ENCODE peak calls at places on chromosome 13, in five cellular contexts. W is ascending aorta, L is A172, J is Right ventricle myocardium superior, T is PC-3. S is an unnamed sample.

GRCh38 chr13:77544365-77544764 is 8.9 kb downstream of the SCEL start:
- DNase-seq in W (no peak), L (no peak), J (peak), T (peak), S (peak)

GRCh38 chr13:110409581-110409992 is 102.5 kb downstream of the COL4A2 start:
- DNase-seq in W (no peak), L (peak), J (no peak), T (peak), S (no peak)

GRCh38 chr13:25927966-25928365 is 123.8 kb downstream of the SHISA2 start:
- DNase-seq in W (no peak), L (no peak), J (no peak), T (no peak), S (no peak)

GRCh38 chr13:112510002-112510780 is 77.8 kb downstream of the TUBGCP3 start:
- DNase-seq in W (no peak), L (peak), J (no peak), T (peak), S (no peak)

GRCh38 chr13:114198556-114198955 is 19.5 kb downstream of the CFAP97D2 start:
- DNase-seq in W (no peak), L (no peak), J (no peak), T (no peak), S (no peak)

GRCh38 chr13:28568286-28568685 is 73.4 kb upstream of the FLT1 start:
- DNase-seq in W (no peak), L (no peak), J (peak), T (no peak), S (peak)

GRCh38 chr13:60986301-60986700 is 429.3 kb downstream of the PCDH20 start:
- DNase-seq in W (no peak), L (no peak), J (no peak), T (no peak), S (no peak)

GRCh38 chr13:99965329-99966000 is 6.1 kb downstream of the ZIC5 start:
- DNase-seq in W (no peak), L (no peak), J (no peak), T (no peak), S (no peak)

GRCh38 chr13:45362939-45363338 is 22.0 kb upstream of the TPT1 start:
- DNase-seq in W (no peak), L (no peak), J (peak), T (no peak), S (no peak)

GRCh38 chr13:33206425-33206824 is 79.1 kb downstream of the STARD13 start:
- DNase-seq in W (no peak), L (no peak), J (no peak), T (peak), S (no peak)

GRCh38 chr13:30737511-30738342 is 2.4 kb downstream of the ALOX5AP start:
- DNase-seq in W (no peak), L (no peak), J (no peak), T (no peak), S (no peak)

GRCh38 chr13:32426191-32426980 is 1.5 kb downstream of the N4BP2L1 start:
- DNase-seq in W (no peak), L (no peak), J (no peak), T (no peak), S (peak)

GRCh38 chr13:75656590-75656989 is 20.5 kb downstream of the LMO7 start:
- DNase-seq in W (no peak), L (peak), J (no peak), T (no peak), S (no peak)

GRCh38 chr13:45604892-45605291 is 10.6 kb downstream of the ERICH6B start:
- DNase-seq in W (no peak), L (no peak), J (no peak), T (no peak), S (no peak)

GRCh38 chr13:112670864-112671263 is 19.0 kb upstream of the ATP11A start:
- DNase-seq in W (no peak), L (no peak), J (no peak), T (no peak), S (no peak)

GRCh38 chr13:42996584-42996983 is 4.5 kb upstream of the EPSTI1 start:
- DNase-seq in W (no peak), L (peak), J (no peak), T (peak), S (no peak)

GRCh38 chr13:39875111-39875510 is 219.6 kb downstream of the COG6 start:
- DNase-seq in W (no peak), L (no peak), J (no peak), T (no peak), S (no peak)

GRCh38 chr13:42633495-42633894 is 59.5 kb downstream of the TNFSF11 start:
- DNase-seq in W (no peak), L (no peak), J (no peak), T (peak), S (no peak)

GRCh38 chr13:102317593-102317992 is 84.3 kb downstream of the FGF14 start:
- DNase-seq in W (peak), L (no peak), J (peak), T (no peak), S (peak)